ENCODE peak calls at places on chromosome 10, in four cellular contexts. S, M, R and K are unnamed samples.

GRCh38 chr10:97454330-97455036 is 8.5 kb downstream of the ZDHHC16 start:
- DNase-seq in M (no peak), S (no peak), R (no peak), K (no peak)

GRCh38 chr10:102007802-102008201 is 48.2 kb downstream of the ARMH3 start:
- DNase-seq in R (no peak), S (no peak), M (no peak), K (no peak)

GRCh38 chr10:89310092-89310886 is 8.4 kb downstream of the IFIT2 start:
- DNase-seq in M (no peak), R (no peak), S (no peak), K (no peak)

GRCh38 chr10:60236869-60237524 is 152.7 kb downstream of the ANK3 start:
- DNase-seq in S (no peak), R (no peak), M (no peak), K (no peak)

GRCh38 chr10:79985481-79986072 is 36.7 kb upstream of the SFTPD start:
- DNase-seq in R (no peak), S (no peak), M (no peak), K (no peak)

GRCh38 chr10:46106410-46107255 is 60.6 kb upstream of the MSMB start:
- DNase-seq in R (peak; percentile 62), M (peak; percentile 85), S (peak; percentile 73), K (peak; percentile 66)

GRCh38 chr10:49419005-49419404 is 23.1 kb upstream of the DRGX start:
- DNase-seq in S (peak; percentile 12), M (no peak), R (no peak), K (no peak)

GRCh38 chr10:24722676-24723385 is 856 bp downstream of the ARHGAP21 start:
- DNase-seq in M (peak; percentile 72), R (peak; percentile 62), S (peak; percentile 41), K (peak; percentile 60)

GRCh38 chr10:131812012-131812403 is 88.8 kb upstream of the PPP2R2D start:
- DNase-seq in M (no peak), R (no peak), S (no peak), K (no peak)

GRCh38 chr10:92972066-92972870 is 88.3 kb upstream of the CYP26C1 start:
- DNase-seq in R (peak; percentile 63), M (no peak), S (peak; percentile 80), K (peak; percentile 38)

GRCh38 chr10:31372439-31372838 is 53.4 kb downstream of the ZEB1 start:
- DNase-seq in R (no peak), S (no peak), M (no peak), K (no peak)

GRCh38 chr10:31368724-31369123 is 49.7 kb downstream of the ZEB1 start:
- DNase-seq in S (no peak), M (no peak), R (no peak), K (no peak)

DNA sequence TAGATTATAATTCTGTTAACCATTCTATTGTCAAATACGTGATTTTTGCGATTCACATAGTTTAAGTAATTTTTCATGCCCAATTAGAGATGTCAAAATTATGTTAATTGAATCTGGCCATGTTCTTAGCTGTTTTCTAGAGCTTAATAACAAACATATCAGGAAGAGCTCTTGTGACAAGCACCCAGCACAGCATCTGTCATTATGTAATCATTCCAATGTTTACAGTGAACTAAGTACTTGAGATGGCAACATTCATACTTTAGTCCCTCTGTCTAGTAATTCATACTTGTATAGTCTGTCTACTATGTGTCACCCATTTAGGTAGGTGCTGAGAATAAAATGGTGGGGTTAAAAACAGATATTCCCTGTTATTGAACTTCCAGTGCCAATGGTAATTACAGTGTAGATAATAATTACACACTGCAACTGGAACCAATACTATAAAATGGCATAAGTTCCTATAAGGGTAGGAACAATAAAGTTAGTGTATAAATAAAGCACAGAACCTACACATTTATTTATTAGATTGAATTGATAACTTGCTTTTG is 55.2 kb downstream of the ZEB1 start:
- DNase-seq in M (no peak), R (no peak), S (no peak), K (peak; percentile 10)
- TF ChIP-seq MAX in M (no peak), R (no peak), S (no peak), K (no peak)

DNA sequence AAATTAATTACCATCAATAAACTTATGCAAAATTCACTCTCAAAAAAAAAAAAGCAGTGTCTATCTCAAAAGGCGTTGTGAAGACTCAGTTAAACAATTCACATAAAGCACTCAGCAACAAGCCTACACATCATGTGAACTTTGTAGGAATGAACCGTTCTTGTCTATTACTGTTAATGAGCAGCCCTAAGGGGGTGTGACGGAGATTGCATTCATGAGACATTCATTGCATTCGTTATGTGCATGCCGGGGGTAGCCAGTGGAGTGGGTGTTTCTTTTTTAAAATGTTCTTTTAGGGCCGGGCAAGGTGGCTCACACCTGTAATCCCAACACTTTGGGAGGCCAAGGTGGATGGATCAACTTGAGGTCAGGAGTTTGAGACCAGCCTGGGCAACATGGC is 193.0 kb downstream of the PRPF18 start:
- DNase-seq in M (no peak), R (no peak), S (no peak), K (no peak)
- TF ChIP-seq PHF8 in M (no peak), R (no peak), S (no peak), K (no peak)

GRCh38 chr10:87547734-87548311 is 43.1 kb downstream of the MINPP1 start:
- DNase-seq in S (no peak), R (peak; percentile 10), M (no peak), K (no peak)

GRCh38 chr10:87546221-87546620 is 41.5 kb downstream of the MINPP1 start:
- DNase-seq in R (no peak), M (no peak), S (no peak), K (no peak)

GRCh38 chr10:87545783-87546182 is 41.1 kb downstream of the MINPP1 start:
- DNase-seq in S (no peak), R (no peak), M (no peak), K (no peak)

GRCh38 chr10:87546971-87547413 is 42.3 kb downstream of the MINPP1 start:
- DNase-seq in M (no peak), R (no peak), S (no peak), K (no peak)

DNA sequence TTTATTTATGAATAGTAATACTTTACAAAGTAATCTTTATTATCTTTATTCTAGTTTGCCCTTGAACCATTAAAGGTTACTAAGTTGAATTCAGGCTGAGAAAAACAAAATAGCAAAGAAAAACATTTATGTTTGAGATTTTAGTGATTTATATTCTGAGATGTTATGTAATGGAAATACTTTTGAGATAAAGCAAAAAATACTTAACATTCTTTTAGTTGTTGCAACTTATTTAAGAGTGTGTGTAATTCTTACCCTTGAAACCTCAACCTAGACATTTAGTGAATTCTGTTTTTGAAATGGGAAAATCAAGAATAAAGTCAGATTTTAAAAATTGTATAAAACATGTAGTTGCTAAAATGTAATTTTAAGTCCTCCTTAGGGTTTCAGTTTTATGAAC is 40.1 kb downstream of the MINPP1 start:
- DNase-seq in M (no peak), S (no peak), R (no peak), K (no peak)
- TF ChIP-seq HDAC2 in M (no peak), S (no peak), R (no peak), K (no peak)

GRCh38 chr10:123704076-123704475 is 37.9 kb downstream of the GPR26 start:
- DNase-seq in S (no peak), M (no peak), R (no peak), K (no peak)

GRCh38 chr10:123704812-123705211 is 38.7 kb downstream of the GPR26 start:
- DNase-seq in M (no peak), S (no peak), R (no peak), K (no peak)

DNA sequence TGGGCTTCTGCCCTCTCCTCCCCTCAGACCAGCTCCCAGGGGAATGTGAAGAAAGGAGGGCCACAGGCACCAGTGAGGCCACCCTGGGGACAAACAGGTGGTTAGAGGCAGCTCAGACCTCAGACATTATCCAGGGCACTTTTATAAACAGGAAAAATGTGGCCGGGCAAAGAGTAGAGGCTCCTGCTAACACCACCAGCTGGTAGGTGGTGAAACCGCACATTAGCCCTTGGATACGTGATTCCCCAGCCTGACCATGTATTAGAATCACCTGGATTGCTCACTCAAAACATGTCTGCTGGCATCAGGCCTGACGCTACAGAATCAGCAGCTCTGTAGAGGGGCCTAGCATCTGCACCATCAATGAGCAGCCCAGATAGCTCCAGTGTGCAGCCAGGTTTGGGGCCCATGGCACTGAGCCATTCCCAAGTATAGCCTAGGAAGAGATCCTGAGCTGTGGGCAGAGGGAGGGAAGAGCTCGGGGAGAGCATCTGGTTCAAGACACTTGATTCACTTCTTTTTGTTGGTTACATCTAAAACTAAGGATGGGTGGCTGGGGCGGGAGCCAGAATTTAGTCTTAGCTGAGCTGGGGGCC is 37.1 kb downstream of the GPR26 start:
- DNase-seq in S (no peak), M (no peak), R (no peak), K (no peak)
- TF ChIP-seq MAX in S (no peak), M (no peak), R (no peak), K (no peak)

GRCh38 chr10:68188835-68189234 is 43.1 kb downstream of the ATOH7 start:
- DNase-seq in M (no peak), R (no peak), S (no peak), K (no peak)
- TF ChIP-seq PHF8 in M (no peak), R (no peak), S (no peak), K (no peak)